ENCODE peak calls at places on chromosomes 13 and 19, in eight cellular contexts. T, X, E, B, L, P, O and R are unnamed samples.

GRCh38 chr19:48735031-48735615 is 5.3 kb downstream of the RASIP1 start:
- DNase-seq in E (no peak), O (peak), T (no peak), L (peak), X (no peak), P (peak), B (no peak), R (no peak)

GRCh38 chr19:56348289-56348877 is 33.7 kb upstream of the ZSCAN5A start:
- DNase-seq in E (no peak), L (peak), P (peak), B (no peak), T (no peak), O (no peak), X (peak), R (no peak)

GRCh38 chr19:34336781-34337271 is 28.2 kb upstream of the GPI start:
- DNase-seq in L (peak), O (no peak), P (peak), X (no peak), E (no peak), T (peak), B (no peak), R (no peak)

GRCh38 chr19:17755977-17756670 is 4.8 kb downstream of the FCHO1 start:
- DNase-seq in X (peak), E (no peak), P (peak), L (peak), O (no peak), B (no peak), T (peak), R (no peak)

GRCh38 chr13:24076636-24077035 is 83.9 kb upstream of the SPATA13 start:
- DNase-seq in T (no peak), X (no peak), E (no peak), P (no peak), L (no peak), O (no peak), B (no peak), R (no peak)

GRCh38 chr13:41973247-41973741 is 12.4 kb upstream of the VWA8 start:
- DNase-seq in O (no peak), E (no peak), L (no peak), X (no peak), B (no peak), P (no peak), T (no peak), R (no peak)

GRCh38 chr13:22837980-22838615 is 342.7 kb upstream of the SGCG start:
- DNase-seq in T (no peak), B (no peak), O (no peak), E (no peak), P (no peak), L (no peak), X (no peak), R (no peak)

GRCh38 chr13:21970172-21970571 is 299.3 kb downstream of the FGF9 start:
- DNase-seq in P (no peak), L (no peak), E (no peak), B (no peak), O (no peak), X (no peak), T (no peak), R (no peak)

GRCh38 chr13:57326532-57326931 is 159.5 kb downstream of the PRR20E start:
- DNase-seq in L (no peak), X (no peak), T (no peak), E (no peak), B (no peak), O (no peak), P (no peak), R (no peak)

GRCh38 chr13:27406178-27406939 is 18.1 kb upstream of the GTF3A start:
- DNase-seq in X (peak), O (no peak), B (no peak), P (no peak), L (peak), E (no peak), T (peak), R (no peak)

GRCh38 chr13:41467546-41467945 is 10.2 kb downstream of the RGCC start:
- DNase-seq in T (no peak), B (no peak), E (no peak), L (no peak), O (no peak), X (no peak), P (no peak), R (no peak)

GRCh38 chr13:94595006-94595942 is 678 bp downstream of the TGDS start:
- DNase-seq in L (peak), X (no peak), O (peak), B (no peak), T (no peak), E (no peak), P (peak), R (no peak)

GRCh38 chr19:53892981-53893325 is 11.0 kb downstream of the PRKCG start:
- DNase-seq in P (no peak), E (no peak), X (no peak), L (no peak), B (no peak), O (peak), T (no peak), R (no peak)

GRCh38 chr13:33918199-33918932 is 100.4 kb downstream of the RFC3 start:
- DNase-seq in O (peak), B (no peak), X (peak), L (peak), E (peak), T (peak), P (peak), R (peak)

GRCh38 chr19:882871-883497 is 10.0 kb downstream of the MED16 start:
- DNase-seq in T (no peak), L (no peak), B (no peak), E (no peak), X (no peak), P (no peak), O (no peak), R (no peak)

GRCh38 chr13:46575843-46576242 is 22.9 kb downstream of the LRCH1 start:
- DNase-seq in O (no peak), E (peak), L (peak), B (no peak), T (peak), X (peak), P (no peak), R (peak)

GRCh38 chr19:52622261-52622660 is 15.9 kb downstream of the ZNF83 start:
- DNase-seq in P (no peak), T (no peak), B (no peak), O (no peak), E (no peak), L (no peak), X (no peak), R (no peak)

GRCh38 chr13:50990540-50991506 is 81.2 kb downstream of the RNASEH2B start:
- DNase-seq in E (peak), P (no peak), B (no peak), T (peak), L (no peak), O (no peak), X (peak), R (peak)

GRCh38 chr13:64538711-64539110 is 2691.4 kb downstream of the PCDH9 start:
- DNase-seq in B (no peak), L (peak), E (no peak), O (no peak), X (no peak), P (no peak), T (no peak), R (no peak)

GRCh38 chr19:47095707-47096704 is 17.6 kb downstream of the ZC3H4 start:
- DNase-seq in L (peak), T (no peak), P (peak), O (no peak), X (no peak), E (peak), B (no peak), R (no peak)

GRCh38 chr19:40502647-40503046 is 35.8 kb downstream of the SPTBN4 start:
- DNase-seq in B (no peak), P (peak), X (no peak), L (peak), T (no peak), E (no peak), O (peak), R (no peak)

GRCh38 chr19:40503300-40503699 is 36.5 kb downstream of the SPTBN4 start:
- DNase-seq in X (no peak), T (no peak), P (no peak), B (no peak), O (peak), L (no peak), E (no peak), R (no peak)

GRCh38 chr19:40508739-40509260 is 42.0 kb downstream of the SPTBN4 start:
- DNase-seq in B (no peak), O (no peak), T (no peak), P (no peak), X (no peak), E (no peak), L (no peak), R (no peak)

GRCh38 chr19:40507892-40508291 is 41.1 kb downstream of the SPTBN4 start:
- DNase-seq in B (no peak), L (no peak), E (no peak), T (no peak), X (no peak), O (peak), P (no peak), R (no peak)

DNA sequence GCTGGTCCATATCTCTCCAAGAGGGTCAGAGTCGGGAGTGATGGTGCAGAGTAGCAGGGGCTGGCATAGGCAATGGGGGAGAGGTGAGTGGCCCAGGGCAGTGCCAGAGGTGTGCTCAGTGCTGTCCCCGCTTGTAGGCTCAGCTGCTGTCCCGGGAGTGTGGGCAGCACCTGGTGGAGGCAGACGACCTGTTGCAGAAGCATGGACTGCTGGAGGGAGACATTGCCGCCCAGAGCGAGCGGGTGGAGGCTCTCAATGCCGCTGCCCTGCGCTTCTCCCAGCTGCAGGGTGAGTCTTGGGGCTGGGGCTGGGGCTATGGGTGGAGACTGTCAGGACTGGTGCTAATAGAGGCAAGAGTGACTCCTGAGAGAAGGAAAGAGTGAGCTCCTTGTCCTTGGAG is 39.3 kb downstream of the SPTBN4 start:
- DNase-seq in B (no peak), L (no peak), P (no peak), X (no peak), E (no peak), O (no peak), T (no peak), R (no peak)
- H3K4me3 ChIP-seq in B (no peak), L (no peak), P (no peak), X (no peak), E (no peak), O (no peak), T (no peak), R (no peak)

GRCh38 chr19:11382898-11383705 is 1.0 kb downstream of the EPOR start:
- DNase-seq in T (peak), E (no peak), X (no peak), O (peak), L (peak), P (peak), B (peak), R (no peak)

GRCh38 chr19:11383706-11384048 is 437 bp downstream of the EPOR start:
- DNase-seq in L (no peak), X (no peak), B (no peak), E (no peak), T (no peak), O (peak), P (no peak), R (no peak)

GRCh38 chr19:11380653-11381534 is 3.2 kb downstream of the EPOR start:
- DNase-seq in E (peak), T (peak), B (peak), X (peak), L (peak), O (peak), P (peak), R (peak)

GRCh38 chr19:11379857-11380350 is 4.2 kb downstream of the EPOR start:
- DNase-seq in E (no peak), X (no peak), L (no peak), P (no peak), B (no peak), O (peak), T (no peak), R (no peak)

DNA sequence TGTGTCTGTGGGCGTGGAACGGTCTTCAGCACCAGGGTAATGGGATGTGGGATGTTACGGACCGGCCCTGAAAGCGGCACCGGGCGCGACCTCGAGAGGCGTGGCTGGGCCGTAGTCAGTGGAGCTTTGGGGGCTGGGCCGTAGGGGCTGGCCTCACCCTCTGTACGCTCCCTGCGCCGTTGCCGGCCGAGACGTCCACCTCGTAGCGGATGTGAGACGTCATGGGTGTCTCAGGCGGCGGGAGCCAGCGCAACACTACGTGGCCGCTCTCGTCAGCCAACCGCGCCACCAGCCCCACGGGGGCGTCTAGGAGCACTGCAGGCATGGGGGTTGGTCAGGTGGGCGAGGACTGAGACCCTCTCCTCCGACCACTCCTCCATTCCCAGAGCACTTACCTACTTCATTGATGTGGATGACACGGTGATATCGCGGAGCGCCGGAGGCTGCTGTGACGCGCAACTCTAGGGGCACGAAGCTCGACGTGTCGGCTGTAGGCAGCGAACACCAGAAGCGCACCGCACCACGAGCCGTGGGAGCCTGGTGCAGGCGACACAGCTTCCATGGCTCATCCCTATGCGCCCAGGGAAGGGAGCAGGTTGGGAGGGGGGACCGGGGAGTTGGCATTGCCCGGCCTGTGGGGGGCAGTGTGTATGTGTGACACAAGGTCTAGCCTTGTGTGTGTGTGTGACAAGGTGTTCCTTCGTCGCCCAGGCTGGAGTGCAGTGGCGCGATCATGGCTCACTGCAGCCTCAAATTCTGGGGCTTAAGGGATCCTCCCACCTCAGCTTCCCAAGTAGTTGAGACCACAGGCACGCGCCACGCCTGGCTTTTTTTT is 2.4 kb downstream of the EPOR start:
- DNase-seq in E (no peak), X (peak), B (no peak), O (peak), L (peak), T (peak), P (no peak), R (no peak)
- TF ChIP-seq CTCF in E (no peak), X (peak), B (no peak), O (peak), L (peak), T (peak), P (no peak), R (peak)

GRCh38 chr19:41297628-41298326 is 12.2 kb upstream of the CCDC97 start:
- DNase-seq in B (no peak), X (no peak), P (no peak), T (no peak), L (no peak), O (no peak), E (no peak), R (no peak)
- H3K4me3 ChIP-seq in B (peak), X (no peak), P (no peak), T (no peak), L (no peak), O (no peak), E (no peak), R (no peak)

DNA sequence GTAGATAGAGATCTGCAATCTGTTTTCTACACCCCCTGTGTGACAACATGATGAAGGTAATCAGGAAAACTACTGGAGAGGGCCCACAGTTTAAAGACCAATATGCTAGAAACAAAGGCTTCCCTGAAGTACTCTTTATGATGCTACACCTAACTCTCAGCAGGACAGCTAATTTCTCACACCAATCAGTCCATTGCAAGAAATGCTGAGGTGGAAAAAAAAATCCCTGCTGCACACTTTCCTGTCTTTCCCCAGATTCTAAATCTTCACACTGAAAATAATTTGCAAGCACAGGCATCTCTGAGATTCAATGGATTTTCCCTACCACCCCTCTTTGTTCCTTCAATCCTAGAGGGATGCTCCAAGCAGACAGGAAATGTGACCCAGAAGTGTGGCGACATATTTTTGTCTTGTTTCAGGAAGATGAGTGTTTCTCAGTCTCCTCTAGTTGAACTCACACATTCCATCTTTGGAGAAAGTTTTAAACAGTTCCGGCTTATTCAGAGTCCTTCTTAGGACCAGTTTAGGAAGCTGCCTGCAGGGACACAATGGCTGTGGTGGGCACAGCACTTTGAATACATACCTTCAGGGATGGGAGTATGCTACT is 671.6 kb downstream of the DIAPH3 start:
- DNase-seq in X (peak), O (no peak), B (no peak), T (no peak), E (no peak), P (no peak), L (no peak), R (no peak)
- TF ChIP-seq CTCF in X (no peak), O (no peak), B (no peak), T (no peak), E (no peak), P (no peak), L (no peak), R (no peak)

DNA sequence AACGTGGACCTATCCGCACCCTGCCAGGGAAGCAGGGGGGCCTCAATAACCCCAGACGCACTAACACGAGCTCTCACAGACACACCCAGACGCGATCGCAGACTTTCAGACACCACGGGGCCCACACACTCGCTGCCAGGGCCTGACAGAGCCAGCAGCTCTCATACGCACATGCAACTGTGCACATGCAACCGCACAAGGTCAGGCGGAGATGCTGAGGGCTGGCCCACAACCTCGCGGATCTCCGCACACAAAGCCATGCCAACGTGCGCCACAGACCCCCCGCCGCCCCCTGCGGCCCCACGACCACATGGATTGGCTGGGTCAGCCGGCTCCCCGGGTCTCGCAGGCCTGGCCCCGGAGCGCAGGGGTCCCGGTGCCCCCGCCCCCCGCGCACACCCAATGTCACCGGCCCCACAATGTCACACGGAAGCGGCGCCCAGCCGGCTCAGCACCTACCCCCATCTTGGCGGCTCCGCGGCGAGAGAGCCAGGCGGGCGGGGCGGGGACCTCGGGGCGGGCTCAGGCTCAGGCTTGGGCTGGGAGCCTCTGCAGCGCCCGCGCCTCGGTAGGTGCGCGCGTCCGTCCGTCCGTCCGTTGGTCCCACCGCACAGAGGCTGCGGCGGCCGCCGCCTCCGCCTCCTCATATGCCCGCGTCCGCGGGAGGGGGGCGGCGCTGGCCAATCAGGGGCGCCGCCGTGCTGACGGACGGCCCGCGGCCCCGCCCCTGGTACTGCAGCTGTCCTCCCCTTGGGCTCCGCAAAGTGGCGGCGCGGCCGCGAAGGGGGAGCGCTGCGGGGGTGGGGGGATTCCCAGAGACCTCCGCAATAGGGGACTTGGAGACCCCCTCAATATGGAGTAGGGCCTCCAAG is at the start of gene ATP1A3:
- DNase-seq in P (peak), L (peak), T (peak), B (no peak), X (peak), O (peak), E (no peak), R (peak)
- H3K4me3 ChIP-seq in P (peak), L (no peak), T (peak), B (peak), X (peak), O (peak), E (peak), R (peak)

GRCh38 chr13:98598043-98598442 is 21.1 kb upstream of the STK24 start:
- DNase-seq in P (no peak), X (no peak), T (no peak), O (no peak), L (no peak), B (no peak), E (no peak), R (no peak)
- TF ChIP-seq CTCF in P (no peak), X (peak), T (peak), O (peak), L (no peak), B (no peak), E (no peak), R (peak)

DNA sequence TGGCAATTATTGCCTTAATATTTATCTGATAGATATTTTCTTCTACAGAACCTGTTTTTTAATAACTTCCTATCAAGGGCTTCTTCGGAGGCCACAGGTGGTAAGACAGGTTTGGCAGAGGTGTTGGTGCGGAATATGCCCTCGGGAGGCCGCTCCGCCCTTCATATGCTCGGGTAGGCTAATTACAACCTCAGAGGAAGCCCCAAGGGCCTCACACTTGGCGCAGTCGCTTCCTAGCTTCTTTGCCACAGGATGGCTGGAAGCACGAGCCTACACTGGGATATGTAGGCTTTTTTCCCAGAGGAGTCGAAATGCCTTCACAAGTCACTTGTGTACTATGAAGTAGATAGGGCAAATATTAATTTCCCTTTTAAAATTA is 68.8 kb downstream of the LMO7 start:
- DNase-seq in E (no peak), B (no peak), O (no peak), T (no peak), P (peak), L (peak), X (no peak), R (no peak)
- H3K4me3 ChIP-seq in E (no peak), B (peak), O (peak), T (no peak), P (peak), L (peak), X (no peak), R (no peak)